ENCODE peak calls at places on chromosomes 3 and 15, in nine cellular contexts. One of them, this sample, is unnamed.

GRCh38 chr3:14602804-14603644 is 48.5 kb upstream of the CCDC174 start:
- DNase-seq in neural crest cell: no peak
- DNase-seq in thoracic aorta: no peak
- DNase-seq in posterior cingulate gyrus: peak
- DNase-seq in astrocyte: no peak
- DNase-seq in fibroblast of pulmonary artery: no peak
- DNase-seq in brain microvascular endothelial cell: no peak
- DNase-seq in NCI-H524: no peak
- DNase-seq in MCF 10A: no peak
- DNase-seq in this sample: peak

GRCh38 chr15:39354188-39354587 is 226.7 kb upstream of the THBS1 start:
- DNase-seq in thoracic aorta: no peak
- DNase-seq in fibroblast of pulmonary artery: no peak
- DNase-seq in brain microvascular endothelial cell: no peak
- DNase-seq in MCF 10A: no peak
- DNase-seq in posterior cingulate gyrus: no peak
- DNase-seq in neural crest cell: no peak
- DNase-seq in astrocyte: no peak
- DNase-seq in NCI-H524: no peak
- DNase-seq in this sample: no peak

GRCh38 chr3:15309662-15310335 is 22.6 kb downstream of the SH3BP5 start:
- DNase-seq in astrocyte: no peak
- DNase-seq in posterior cingulate gyrus: peak
- DNase-seq in NCI-H524: no peak
- DNase-seq in brain microvascular endothelial cell: peak
- DNase-seq in neural crest cell: no peak
- DNase-seq in fibroblast of pulmonary artery: no peak
- DNase-seq in MCF 10A: no peak
- DNase-seq in thoracic aorta: no peak
- DNase-seq in this sample: no peak

GRCh38 chr15:68018797-68019196 is 35.3 kb upstream of the PIAS1 start:
- DNase-seq in MCF 10A: no peak
- DNase-seq in astrocyte: no peak
- DNase-seq in posterior cingulate gyrus: no peak
- DNase-seq in NCI-H524: no peak
- DNase-seq in fibroblast of pulmonary artery: no peak
- DNase-seq in thoracic aorta: no peak
- DNase-seq in neural crest cell: no peak
- DNase-seq in brain microvascular endothelial cell: no peak
- DNase-seq in this sample: no peak

GRCh38 chr15:91114301-91114700 is 14.2 kb downstream of the SV2B start:
- DNase-seq in NCI-H524: peak
- DNase-seq in neural crest cell: no peak
- DNase-seq in MCF 10A: no peak
- DNase-seq in brain microvascular endothelial cell: no peak
- DNase-seq in thoracic aorta: no peak
- DNase-seq in posterior cingulate gyrus: no peak
- DNase-seq in astrocyte: no peak
- DNase-seq in fibroblast of pulmonary artery: no peak
- DNase-seq in this sample: peak

GRCh38 chr3:129777806-129778205 is 115.7 kb downstream of the TMCC1 start:
- DNase-seq in NCI-H524: no peak
- DNase-seq in brain microvascular endothelial cell: peak
- DNase-seq in neural crest cell: no peak
- DNase-seq in MCF 10A: no peak
- DNase-seq in posterior cingulate gyrus: no peak
- DNase-seq in astrocyte: no peak
- DNase-seq in thoracic aorta: no peak
- DNase-seq in fibroblast of pulmonary artery: peak
- DNase-seq in this sample: no peak

GRCh38 chr3:106403746-106404145 is 534.9 kb upstream of the CBLB start:
- DNase-seq in brain microvascular endothelial cell: no peak
- DNase-seq in thoracic aorta: no peak
- DNase-seq in posterior cingulate gyrus: no peak
- DNase-seq in NCI-H524: peak
- DNase-seq in fibroblast of pulmonary artery: no peak
- DNase-seq in astrocyte: no peak
- DNase-seq in neural crest cell: no peak
- DNase-seq in MCF 10A: no peak
- DNase-seq in this sample: no peak

GRCh38 chr15:80662129-80662528 is 33.0 kb upstream of the ABHD17C start:
- DNase-seq in fibroblast of pulmonary artery: no peak
- DNase-seq in neural crest cell: no peak
- DNase-seq in NCI-H524: no peak
- DNase-seq in posterior cingulate gyrus: no peak
- DNase-seq in astrocyte: no peak
- DNase-seq in MCF 10A: no peak
- DNase-seq in thoracic aorta: no peak
- DNase-seq in brain microvascular endothelial cell: no peak
- DNase-seq in this sample: no peak

GRCh38 chr3:146026547-146026946 is 134.4 kb downstream of the PLOD2 start:
- DNase-seq in NCI-H524: no peak
- DNase-seq in neural crest cell: no peak
- DNase-seq in astrocyte: no peak
- DNase-seq in MCF 10A: no peak
- DNase-seq in brain microvascular endothelial cell: no peak
- DNase-seq in thoracic aorta: no peak
- DNase-seq in fibroblast of pulmonary artery: no peak
- DNase-seq in posterior cingulate gyrus: no peak
- DNase-seq in this sample: no peak

GRCh38 chr15:93321881-93322282 is 232.9 kb upstream of the RGMA start:
- DNase-seq in fibroblast of pulmonary artery: no peak
- DNase-seq in thoracic aorta: no peak
- DNase-seq in NCI-H524: no peak
- DNase-seq in MCF 10A: peak
- DNase-seq in neural crest cell: no peak
- DNase-seq in posterior cingulate gyrus: no peak
- DNase-seq in brain microvascular endothelial cell: peak
- DNase-seq in astrocyte: peak
- DNase-seq in this sample: no peak

This sample was measured in WERI-Rb-1.